ENCODE peak calls at places on chromosomes 1 and 21, in eight cellular contexts. One of them, this sample, is unnamed.

GRCh38 chr1:3434406-3435110 is 19.9 kb upstream of the ARHGEF16 start:
- DNase-seq in upper lobe of left lung: no peak
- DNase-seq in left lung: no peak
- DNase-seq in thoracic aorta: no peak
- DNase-seq in lung: no peak
- DNase-seq in cardiac muscle cell: no peak
- DNase-seq in HCT116: no peak
- DNase-seq in K562: no peak
- DNase-seq in this sample: no peak

GRCh38 chr1:232031156-232031555 is 404.6 kb downstream of the DISC1 start:
- DNase-seq in left lung: no peak
- DNase-seq in HCT116: no peak
- DNase-seq in thoracic aorta: no peak
- DNase-seq in lung: no peak
- DNase-seq in K562: no peak
- DNase-seq in cardiac muscle cell: no peak
- DNase-seq in upper lobe of left lung: no peak
- DNase-seq in this sample: no peak

GRCh38 chr1:76864383-76864782 is 2.9 kb upstream of the ST6GALNAC5 start:
- DNase-seq in upper lobe of left lung: no peak
- DNase-seq in cardiac muscle cell: no peak
- DNase-seq in lung: no peak
- DNase-seq in thoracic aorta: no peak
- DNase-seq in left lung: no peak
- DNase-seq in HCT116: no peak
- DNase-seq in K562: no peak
- DNase-seq in this sample: no peak

GRCh38 chr1:184622136-184622823 is 132.4 kb downstream of the EDEM3 start:
- DNase-seq in HCT116: no peak
- DNase-seq in upper lobe of left lung: peak; percentile 64
- DNase-seq in thoracic aorta: peak; percentile 47
- DNase-seq in lung: peak; percentile 48
- DNase-seq in cardiac muscle cell: peak; percentile 48
- DNase-seq in K562: no peak
- DNase-seq in left lung: no peak
- DNase-seq in this sample: peak; percentile 89

GRCh38 chr1:36155560-36156328 is at the start of gene MAP7D1:
- DNase-seq in K562: peak; percentile 94
- DNase-seq in lung: peak; percentile 84
- DNase-seq in left lung: peak; percentile 92
- DNase-seq in HCT116: no peak
- DNase-seq in cardiac muscle cell: peak; percentile 87
- DNase-seq in thoracic aorta: no peak
- DNase-seq in upper lobe of left lung: peak; percentile 90
- DNase-seq in this sample: peak; percentile 88

GRCh38 chr1:186750250-186750649 is 70.0 kb upstream of the PTGS2 start:
- DNase-seq in K562: no peak
- DNase-seq in thoracic aorta: no peak
- DNase-seq in HCT116: no peak
- DNase-seq in lung: no peak
- DNase-seq in cardiac muscle cell: no peak
- DNase-seq in upper lobe of left lung: no peak
- DNase-seq in left lung: no peak
- DNase-seq in this sample: no peak

GRCh38 chr1:153238536-153238935 is 21.0 kb upstream of the LORICRIN start:
- DNase-seq in lung: no peak
- DNase-seq in HCT116: peak; percentile 4
- DNase-seq in K562: peak; percentile 15
- DNase-seq in left lung: no peak
- DNase-seq in thoracic aorta: no peak
- DNase-seq in upper lobe of left lung: no peak
- DNase-seq in cardiac muscle cell: peak; percentile 25
- DNase-seq in this sample: no peak

GRCh38 chr1:33443705-33444180 is 12.8 kb upstream of the PHC2 start:
- DNase-seq in left lung: no peak
- DNase-seq in lung: no peak
- DNase-seq in upper lobe of left lung: no peak
- DNase-seq in HCT116: no peak
- DNase-seq in thoracic aorta: no peak
- DNase-seq in K562: no peak
- DNase-seq in cardiac muscle cell: peak; percentile 20
- DNase-seq in this sample: no peak

GRCh38 chr1:50493710-50494109 is 70.5 kb upstream of the DMRTA2 start:
- DNase-seq in upper lobe of left lung: no peak
- DNase-seq in cardiac muscle cell: no peak
- DNase-seq in lung: no peak
- DNase-seq in thoracic aorta: no peak
- DNase-seq in left lung: no peak
- DNase-seq in HCT116: no peak
- DNase-seq in K562: no peak
- DNase-seq in this sample: no peak

GRCh38 chr21:36976882-36977651 is 10.6 kb upstream of the HLCS start:
- DNase-seq in HCT116: peak; percentile 74
- DNase-seq in cardiac muscle cell: peak; percentile 70
- DNase-seq in upper lobe of left lung: peak; percentile 43
- DNase-seq in K562: peak; percentile 62
- DNase-seq in left lung: no peak
- DNase-seq in lung: peak; percentile 29
- DNase-seq in thoracic aorta: no peak
- DNase-seq in this sample: no peak

GRCh38 chr1:213535679-213536078 is 452.1 kb upstream of the PROX1 start:
- DNase-seq in lung: no peak
- DNase-seq in HCT116: no peak
- DNase-seq in left lung: no peak
- DNase-seq in thoracic aorta: no peak
- DNase-seq in K562: no peak
- DNase-seq in upper lobe of left lung: no peak
- DNase-seq in cardiac muscle cell: no peak
- DNase-seq in this sample: no peak

GRCh38 chr1:5991784-5992033 is 516 bp downstream of the NPHP4 start:
- DNase-seq in upper lobe of left lung: no peak
- DNase-seq in K562: no peak
- DNase-seq in cardiac muscle cell: no peak
- DNase-seq in left lung: no peak
- DNase-seq in lung: no peak
- DNase-seq in thoracic aorta: no peak
- DNase-seq in HCT116: no peak
- DNase-seq in this sample: no peak

GRCh38 chr21:45335761-45336534 is 48.3 kb upstream of the POFUT2 start:
- DNase-seq in K562: no peak
- DNase-seq in upper lobe of left lung: no peak
- DNase-seq in thoracic aorta: no peak
- DNase-seq in lung: no peak
- DNase-seq in left lung: peak; percentile 29
- DNase-seq in HCT116: no peak
- DNase-seq in cardiac muscle cell: no peak
- DNase-seq in this sample: no peak

GRCh38 chr1:237562247-237562823 is 328.4 kb downstream of the ZP4 start:
- DNase-seq in cardiac muscle cell: peak; percentile 85
- DNase-seq in upper lobe of left lung: no peak
- DNase-seq in lung: no peak
- DNase-seq in left lung: no peak
- DNase-seq in K562: peak; percentile 64
- DNase-seq in thoracic aorta: no peak
- DNase-seq in HCT116: no peak
- DNase-seq in this sample: no peak

GRCh38 chr1:237553078-237553477 is 337.6 kb downstream of the ZP4 start:
- DNase-seq in left lung: no peak
- DNase-seq in lung: no peak
- DNase-seq in upper lobe of left lung: no peak
- DNase-seq in HCT116: no peak
- DNase-seq in K562: no peak
- DNase-seq in thoracic aorta: no peak
- DNase-seq in cardiac muscle cell: no peak
- DNase-seq in this sample: no peak

DNA sequence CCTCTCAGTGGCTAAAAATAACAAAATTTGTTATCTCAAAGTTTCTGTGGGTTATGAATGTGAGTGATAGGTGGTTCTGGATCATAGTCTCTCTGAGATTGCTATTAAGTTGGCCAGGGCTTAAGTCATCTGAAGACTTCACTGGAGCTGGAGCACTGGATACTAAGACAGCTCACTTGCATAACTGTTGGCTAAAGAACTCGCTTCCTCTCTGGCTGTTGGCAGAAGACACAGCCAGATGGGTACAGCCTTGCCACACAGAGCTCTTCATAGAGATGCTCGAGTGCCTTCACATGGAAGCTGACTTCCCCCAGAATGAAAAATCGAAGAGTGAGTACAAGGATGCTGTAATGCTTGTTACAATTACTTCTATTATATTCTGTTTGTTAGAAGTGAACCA is 333.8 kb downstream of the ZP4 start:
- DNase-seq in K562: no peak
- DNase-seq in lung: no peak
- DNase-seq in thoracic aorta: no peak
- DNase-seq in left lung: no peak
- DNase-seq in cardiac muscle cell: no peak
- DNase-seq in upper lobe of left lung: no peak
- DNase-seq in HCT116: no peak
- DNase-seq in this sample: no peak
- H3K4me1 ChIP-seq in K562: no peaks in the 10 kb centered on the region
- H3K4me1 ChIP-seq in lung: peaks cover 6% of the 10 kb centered on the region
- H3K4me1 ChIP-seq in thoracic aorta: no peaks in the 10 kb centered on the region
- H3K4me1 ChIP-seq in left lung: no peaks in the 10 kb centered on the region
- H3K4me1 ChIP-seq in cardiac muscle cell: peaks cover 8% of the 10 kb centered on the region
- H3K4me1 ChIP-seq in upper lobe of left lung: no peaks in the 10 kb centered on the region
- H3K4me1 ChIP-seq in HCT116: no peaks in the 10 kb centered on the region
- H3K4me1 ChIP-seq in this sample: no peaks in the 10 kb centered on the region

DNA sequence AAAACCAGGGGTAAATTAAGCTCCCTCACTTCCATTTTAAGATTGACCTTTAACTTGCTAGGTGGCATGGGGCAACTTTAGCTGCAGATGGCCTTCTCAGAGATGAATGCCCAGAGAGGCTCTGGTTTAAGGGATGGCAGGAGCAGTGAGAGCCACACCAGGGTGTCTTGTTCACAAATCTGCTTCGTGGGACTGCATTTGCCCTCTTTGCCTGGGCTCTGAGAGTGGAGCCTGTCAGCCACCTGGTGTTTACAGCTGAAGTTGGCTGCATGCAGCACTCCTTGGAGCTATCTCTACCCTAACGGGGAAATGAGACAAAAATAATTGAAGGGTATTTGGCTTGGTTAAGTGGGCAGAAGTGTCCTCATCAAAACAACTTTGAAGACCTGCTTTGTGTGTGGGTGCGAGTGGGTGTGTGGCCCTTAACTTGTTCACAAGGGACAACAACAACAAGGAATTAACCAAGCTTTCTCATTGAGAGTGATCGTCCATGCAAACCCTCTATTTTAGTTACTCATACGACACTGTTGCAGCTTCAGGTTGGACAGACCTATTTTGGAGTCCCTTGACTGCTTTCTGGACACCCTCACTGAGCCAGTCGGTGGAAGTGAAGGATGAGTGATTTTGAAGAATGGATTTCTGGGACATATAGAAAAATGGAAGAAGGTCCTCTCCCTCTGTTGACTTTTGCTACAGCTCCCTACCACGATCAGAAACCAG is 29.8 kb downstream of the PGM1 start:
- DNase-seq in left lung: no peak
- DNase-seq in cardiac muscle cell: peak; percentile 41
- DNase-seq in lung: no peak
- DNase-seq in thoracic aorta: no peak
- DNase-seq in upper lobe of left lung: no peak
- DNase-seq in HCT116: no peak
- DNase-seq in K562: no peak
- DNase-seq in this sample: no peak
- H3K27ac ChIP-seq in left lung: no peak overlapping the region
- H3K27ac ChIP-seq in cardiac muscle cell: peak overlapping the region; percentile 78
- H3K27ac ChIP-seq in lung: no peak overlapping the region
- H3K27ac ChIP-seq in thoracic aorta: no peak overlapping the region
- H3K27ac ChIP-seq in upper lobe of left lung: no peak overlapping the region
- H3K27ac ChIP-seq in HCT116: no peak overlapping the region
- H3K27ac ChIP-seq in K562: no peak overlapping the region
- H3K27ac ChIP-seq in this sample: peak overlapping the region; percentile 46

GRCh38 chr1:84301759-84302380 is 362 bp downstream of the SAMD13 start:
- DNase-seq in HCT116: no peak
- DNase-seq in thoracic aorta: no peak
- DNase-seq in lung: no peak
- DNase-seq in upper lobe of left lung: no peak
- DNase-seq in left lung: no peak
- DNase-seq in cardiac muscle cell: no peak
- DNase-seq in K562: no peak
- DNase-seq in this sample: no peak
- H3K4me3 ChIP-seq in HCT116: peak overlapping the region; percentile 36
- H3K4me3 ChIP-seq in thoracic aorta: peak overlapping the region; percentile 70
- H3K4me3 ChIP-seq in lung: no peak overlapping the region
- H3K4me3 ChIP-seq in upper lobe of left lung: no peak overlapping the region
- H3K4me3 ChIP-seq in left lung: no peak overlapping the region
- H3K4me3 ChIP-seq in cardiac muscle cell: peak overlapping the region; percentile 18
- H3K4me3 ChIP-seq in K562: no peak overlapping the region
- H3K4me3 ChIP-seq in this sample: peak overlapping the region; percentile 41

GRCh38 chr1:30087465-30087864 is 635.9 kb downstream of the MATN1 start:
- DNase-seq in cardiac muscle cell: peak; percentile 34
- DNase-seq in lung: no peak
- DNase-seq in thoracic aorta: no peak
- DNase-seq in K562: no peak
- DNase-seq in left lung: no peak
- DNase-seq in HCT116: no peak
- DNase-seq in upper lobe of left lung: no peak
- DNase-seq in this sample: no peak

GRCh38 chr1:30084909-30085571 is 638.3 kb downstream of the MATN1 start:
- DNase-seq in cardiac muscle cell: no peak
- DNase-seq in HCT116: no peak
- DNase-seq in upper lobe of left lung: no peak
- DNase-seq in left lung: no peak
- DNase-seq in lung: no peak
- DNase-seq in K562: no peak
- DNase-seq in thoracic aorta: no peak
- DNase-seq in this sample: no peak

GRCh38 chr1:30085814-30086770 is 637.3 kb downstream of the MATN1 start:
- DNase-seq in left lung: peak; percentile 44
- DNase-seq in upper lobe of left lung: no peak
- DNase-seq in lung: no peak
- DNase-seq in cardiac muscle cell: peak; percentile 83
- DNase-seq in HCT116: no peak
- DNase-seq in thoracic aorta: peak; percentile 37
- DNase-seq in K562: peak; percentile 85
- DNase-seq in this sample: no peak

GRCh38 chr1:30083800-30084464 is 639.5 kb downstream of the MATN1 start:
- DNase-seq in HCT116: no peak
- DNase-seq in K562: no peak
- DNase-seq in thoracic aorta: peak; percentile 4
- DNase-seq in cardiac muscle cell: no peak
- DNase-seq in left lung: no peak
- DNase-seq in upper lobe of left lung: no peak
- DNase-seq in lung: no peak
- DNase-seq in this sample: no peak

DNA sequence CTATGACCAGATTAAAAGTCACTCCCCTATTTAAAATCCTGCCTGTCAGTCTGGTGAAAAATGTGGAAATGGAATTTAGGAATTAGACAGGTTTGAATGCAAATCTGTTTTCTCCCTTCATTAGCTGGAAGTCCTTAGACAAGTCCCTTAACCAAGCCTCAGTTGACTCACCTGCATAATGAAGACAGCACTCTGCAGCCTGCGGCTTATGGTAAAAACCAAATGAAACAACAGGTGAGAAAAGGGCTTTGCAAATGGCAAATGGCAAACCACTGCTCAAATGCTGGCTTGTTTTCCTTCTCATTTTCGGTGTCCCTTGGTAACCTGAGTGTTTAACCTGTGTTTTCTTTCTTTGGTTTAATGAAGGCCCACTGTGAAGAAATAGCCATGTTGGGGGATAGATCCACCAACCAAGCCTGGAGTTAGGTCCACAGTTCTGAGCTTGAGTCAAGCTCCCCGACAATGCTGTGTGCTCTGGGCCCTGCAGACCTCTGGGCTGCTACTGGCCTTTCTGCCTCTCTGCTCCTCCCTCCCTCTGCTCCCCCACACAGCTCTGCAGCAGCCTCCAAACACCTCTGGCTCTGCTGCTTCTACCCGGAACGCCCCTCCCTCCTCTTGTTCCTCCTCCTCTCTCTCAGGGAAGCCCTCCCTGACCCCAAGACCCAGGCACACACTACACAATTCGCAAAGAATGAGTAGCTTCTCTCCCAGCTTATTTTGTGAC is 641.8 kb downstream of the MATN1 start:
- DNase-seq in left lung: no peak
- DNase-seq in upper lobe of left lung: no peak
- DNase-seq in lung: no peak
- DNase-seq in cardiac muscle cell: no peak
- DNase-seq in K562: no peak
- DNase-seq in HCT116: no peak
- DNase-seq in thoracic aorta: no peak
- DNase-seq in this sample: no peak
- H3K4me1 ChIP-seq in left lung: peaks cover 14% of the 10 kb centered on the region
- H3K4me1 ChIP-seq in upper lobe of left lung: peaks cover 26% of the 10 kb centered on the region
- H3K4me1 ChIP-seq in lung: no peaks in the 10 kb centered on the region
- H3K4me1 ChIP-seq in cardiac muscle cell: no peaks in the 10 kb centered on the region
- H3K4me1 ChIP-seq in K562: peaks cover 5% of the 10 kb centered on the region
- H3K4me1 ChIP-seq in HCT116: peaks cover 31% of the 10 kb centered on the region
- H3K4me1 ChIP-seq in thoracic aorta: peaks cover 20% of the 10 kb centered on the region
- H3K4me1 ChIP-seq in this sample: peaks cover 38% of the 10 kb centered on the region

This sample was measured in tibial artery.